ENCODE peak calls at places on chromosomes 16 and 17, in four cellular contexts. K is HepG2, Q is H1, E is GM12878. C is an unnamed sample.

GRCh38 chr16:49832177-49832576 is 23.7 kb downstream of the ZNF423 start:
- DNase-seq in K (no peak), Q (no peak), E (no peak), C (no peak)

GRCh38 chr16:13977177-13977576 is 57.2 kb downstream of the ERCC4 start:
- DNase-seq in Q (no peak), K (no peak), E (no peak), C (no peak)

GRCh38 chr16:58638148-58639036 is 8.8 kb upstream of the CNOT1 start:
- DNase-seq in Q (no peak), E (no peak), K (peak), C (no peak)

GRCh38 chr17:42502091-42502490 is 34.0 kb upstream of the NAGLU start:
- DNase-seq in K (no peak), Q (no peak), E (no peak), C (no peak)

GRCh38 chr17:60749050-60749449 is 71.4 kb downstream of the BCAS3 start:
- DNase-seq in Q (no peak), E (no peak), K (no peak), C (no peak)

GRCh38 chr17:58507123-58507634 is 7.3 kb downstream of the MTMR4 start:
- DNase-seq in Q (no peak), K (peak), E (no peak), C (no peak)

GRCh38 chr17:31269597-31269996 is 27.4 kb downstream of the OMG start:
- DNase-seq in E (no peak), Q (no peak), K (peak), C (peak)

GRCh38 chr17:8123695-8124349 is at the start of gene HES7:
- DNase-seq in K (no peak), Q (peak), E (no peak), C (no peak)

GRCh38 chr17:72145972-72146755 is 25.3 kb downstream of the SOX9 start:
- DNase-seq in K (no peak), E (no peak), Q (no peak), C (no peak)

GRCh38 chr16:82311528-82311927 is 141.5 kb upstream of the MPHOSPH6 start:
- DNase-seq in Q (no peak), K (no peak), E (no peak), C (no peak)

GRCh38 chr17:65489413-65490170 is 71.9 kb downstream of the AXIN2 start:
- DNase-seq in K (no peak), Q (no peak), E (no peak), C (no peak)

GRCh38 chr17:21453144-21453982 is 77.2 kb downstream of the KCNJ12 start:
- DNase-seq in Q (no peak), E (no peak), K (no peak), C (no peak)

GRCh38 chr16:2480948-2481347 is 6.0 kb downstream of the TBC1D24 start:
- DNase-seq in E (no peak), Q (no peak), K (no peak), C (no peak)

GRCh38 chr16:28924399-28924761 is 658 bp downstream of the RABEP2 start:
- DNase-seq in E (no peak), Q (no peak), K (no peak), C (no peak)

GRCh38 chr16:28927815-28928214 is 2.8 kb upstream of the RABEP2 start:
- DNase-seq in Q (no peak), E (no peak), K (no peak), C (no peak)

GRCh38 chr16:28923652-28924398 is 1.2 kb downstream of the RABEP2 start:
- DNase-seq in Q (no peak), K (peak), E (peak), C (no peak)

GRCh38 chr16:28924762-28925385 is at the start of gene RABEP2:
- DNase-seq in K (peak), Q (peak), E (no peak), C (peak)

GRCh38 chr16:28925386-28926228 is 569 bp upstream of the RABEP2 start:
- DNase-seq in Q (no peak), K (peak), E (no peak), C (peak)
- TF ChIP-seq SUZ12 in Q (no peak), K (no peak), E (no peak), C (no peak)

GRCh38 chr17:79095345-79096055 is 20.9 kb downstream of the ENGASE start:
- DNase-seq in E (no peak), K (no peak), Q (no peak), C (no peak)
- H3K9ac ChIP-seq in E (no peak), K (no peak), Q (no peak), C (no peak)

DNA sequence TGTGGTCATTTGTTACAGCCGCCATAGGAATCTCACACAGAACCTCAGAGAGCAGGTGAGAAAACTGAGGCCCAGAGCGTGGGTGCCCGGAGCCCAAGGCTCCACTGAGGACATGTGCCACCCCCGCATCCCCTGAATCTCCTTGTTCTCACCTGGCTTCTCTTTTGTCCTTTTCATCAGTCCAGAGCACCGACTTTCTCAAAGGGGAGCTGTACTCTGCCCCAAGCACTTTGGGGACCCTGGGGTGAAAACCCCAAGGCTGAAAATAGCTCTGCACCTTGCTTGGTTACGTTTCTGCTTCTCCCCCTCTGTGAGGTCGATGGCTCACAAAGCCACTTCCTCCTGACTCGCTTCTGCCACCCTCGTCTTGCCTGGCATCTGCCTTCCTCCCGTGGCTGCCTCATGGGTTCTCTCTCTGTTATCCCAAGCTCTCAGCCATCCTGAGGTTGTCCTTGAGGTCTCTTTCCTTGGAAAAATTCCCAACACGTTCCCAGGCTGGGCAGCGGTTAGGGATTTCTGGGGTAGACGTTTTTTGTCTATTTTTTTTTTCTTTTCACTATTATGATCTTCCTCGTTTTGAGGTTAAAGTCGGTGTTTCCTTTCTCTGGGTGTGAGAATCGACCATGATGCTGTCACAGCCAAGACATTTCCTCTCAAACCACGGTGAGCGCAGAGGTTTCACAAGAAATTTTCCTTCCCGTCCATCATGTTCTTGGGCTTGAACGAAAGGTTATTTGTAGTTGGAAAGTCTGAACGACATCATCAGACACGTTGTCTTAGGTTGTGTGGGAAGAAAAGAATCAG is 37.2 kb downstream of the IRF8 start:
- DNase-seq in Q (no peak), E (peak), K (no peak), C (no peak)
- TF ChIP-seq SUZ12 in Q (no peak), E (no peak), K (no peak), C (no peak)

DNA sequence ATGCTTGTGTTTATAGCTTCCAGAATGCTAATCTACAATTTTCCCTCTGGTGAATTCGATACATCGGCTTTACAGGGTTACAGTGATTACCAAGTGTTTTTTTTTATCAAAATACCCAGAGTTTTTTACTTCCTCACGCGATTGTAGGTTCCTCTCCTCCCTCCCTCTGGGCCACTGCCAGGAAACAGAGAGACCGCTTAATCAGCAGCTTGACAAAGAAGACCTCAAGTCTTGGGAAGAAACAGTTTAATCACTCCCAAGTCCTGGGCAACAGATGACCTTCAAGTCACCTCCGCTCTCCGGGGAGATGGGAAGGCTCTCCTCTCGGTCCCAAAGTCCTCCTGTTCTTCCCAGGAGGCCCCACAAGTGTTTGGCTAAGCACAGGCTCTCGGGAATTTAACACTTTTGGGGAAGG is 23.5 kb downstream of the SMTNL2 start:
- DNase-seq in K (no peak), E (no peak), Q (no peak), C (no peak)
- H3K9ac ChIP-seq in K (no peak), E (no peak), Q (no peak), C (no peak)

GRCh38 chr16:83733301-83733700 is 74.5 kb upstream of the HSBP1 start:
- DNase-seq in K (no peak), Q (no peak), E (no peak), C (no peak)
- TF ChIP-seq SUZ12 in K (no peak), Q (no peak), E (no peak), C (no peak)

GRCh38 chr17:9728005-9728404 is 63.4 kb downstream of the DHRS7C start:
- DNase-seq in K (no peak), E (no peak), Q (no peak), C (no peak)

GRCh38 chr17:9729034-9729650 is 62.2 kb downstream of the DHRS7C start:
- DNase-seq in E (peak), K (peak), Q (no peak), C (peak)

GRCh38 chr17:9728564-9728963 is 62.8 kb downstream of the DHRS7C start:
- DNase-seq in E (no peak), K (no peak), Q (no peak), C (no peak)

GRCh38 chr17:9725575-9725974 is 65.8 kb downstream of the DHRS7C start:
- DNase-seq in Q (no peak), K (peak), E (no peak), C (no peak)

DNA sequence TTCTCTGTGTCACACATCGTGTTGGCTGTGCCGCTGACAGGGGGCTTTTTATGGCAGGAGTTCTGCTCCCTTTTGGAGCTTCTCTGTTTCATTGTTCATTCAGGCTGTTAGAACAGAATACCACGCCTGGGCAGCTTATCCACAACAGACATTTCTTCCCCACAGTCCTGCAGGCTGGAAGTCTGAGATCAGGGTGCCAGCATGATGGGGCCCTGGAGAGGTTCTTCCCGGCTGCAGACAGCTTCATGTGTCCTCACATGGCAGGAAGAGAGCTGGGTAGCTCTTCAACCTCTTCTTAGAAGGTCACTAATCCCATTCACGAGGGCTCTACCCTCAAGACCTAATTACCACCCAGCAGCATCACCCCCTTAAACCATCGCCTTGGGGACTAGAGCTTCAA is 65.1 kb downstream of the DHRS7C start:
- DNase-seq in Q (no peak), K (no peak), E (no peak), C (no peak)
- H3K9ac ChIP-seq in Q (no peak), K (no peak), E (no peak), C (no peak)

DNA sequence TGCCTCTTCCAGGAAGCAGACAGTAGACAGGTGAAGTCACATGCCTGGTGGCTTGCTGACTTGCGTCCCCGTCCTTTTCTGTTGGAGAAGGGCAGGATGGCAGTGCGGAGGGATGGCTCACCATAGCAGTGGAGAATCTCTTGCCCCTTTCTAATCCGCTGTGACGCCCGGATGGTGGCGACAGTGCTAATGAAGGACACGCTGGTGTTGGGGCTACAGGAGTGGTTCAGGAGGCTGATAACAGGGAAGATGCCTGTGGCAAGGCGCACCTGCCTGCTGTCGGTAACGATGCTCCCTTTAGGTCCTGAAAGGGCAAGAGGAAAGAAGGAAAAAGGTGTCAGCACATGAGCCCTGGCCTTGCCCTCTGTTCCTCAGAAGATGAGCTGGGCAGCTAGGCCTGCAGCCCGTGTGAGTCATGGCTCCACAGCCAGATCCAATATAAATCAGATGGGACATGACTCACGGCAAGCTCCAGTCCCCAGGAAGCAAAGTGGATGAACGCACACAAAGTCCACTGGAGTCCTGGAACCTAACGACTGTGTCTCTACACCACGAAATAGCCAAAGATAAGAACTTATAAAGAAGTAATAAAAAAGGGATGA is 25.5 kb downstream of the SERPINF1 start:
- DNase-seq in E (no peak), K (peak), Q (no peak), C (no peak)
- TF ChIP-seq SUZ12 in E (no peak), K (no peak), Q (no peak), C (no peak)